ENCODE peak calls at places on chromosomes 7 and 10, in seven cellular contexts. S is fibroblast of lung, D is left ventricle myocardium inferior, A is SK-N-SH, V is lower lobe of right lung, M is cardiac fibroblast, Z is B cell. L is an unnamed sample.

GRCh38 chr10:727162-727790 is 37.8 kb upstream of the DIP2C start:
- DNase-seq in S (no peak), D (no peak), A (no peak), V (no peak), M (no peak), Z (no peak), L (no peak)

GRCh38 chr10:44668336-44668735 is 242.8 kb upstream of the TMEM72 start:
- DNase-seq in S (no peak), D (no peak), A (no peak), V (no peak), M (no peak), Z (no peak), L (no peak)

GRCh38 chr10:82213784-82214183 is 338.8 kb downstream of the NRG3 start:
- DNase-seq in S (no peak), D (no peak), A (no peak), V (no peak), M (peak), Z (no peak), L (no peak)

GRCh38 chr7:88184848-88185304 is 35.0 kb downstream of the SRI start:
- DNase-seq in S (peak), D (no peak), A (no peak), V (no peak), M (peak), Z (no peak), L (no peak)

GRCh38 chr7:79761876-79762429 is 308.5 kb upstream of the MAGI2 start:
- DNase-seq in S (no peak), D (no peak), A (no peak), V (no peak), M (peak), Z (no peak), L (no peak)

GRCh38 chr10:77160679-77161078 is 476.9 kb downstream of the KCNMA1 start:
- DNase-seq in S (peak), D (no peak), A (no peak), V (no peak), M (peak), Z (no peak), L (no peak)

GRCh38 chr10:44382981-44383748 is 1.7 kb downstream of the CXCL12 start:
- DNase-seq in S (no peak), D (no peak), A (no peak), V (no peak), M (no peak), Z (no peak), L (no peak)

GRCh38 chr7:136251826-136252225 is 274.7 kb upstream of the MTPN start:
- DNase-seq in S (peak), D (no peak), A (no peak), V (no peak), M (no peak), Z (no peak), L (no peak)

GRCh38 chr10:94936721-94937120 is 1.7 kb upstream of the CYP2C9 start:
- DNase-seq in S (no peak), D (no peak), A (no peak), V (no peak), M (no peak), Z (no peak), L (no peak)

GRCh38 chr7:112297681-112298080 is 91.2 kb downstream of the ZNF277 start:
- DNase-seq in S (no peak), D (no peak), A (no peak), V (no peak), M (no peak), Z (no peak), L (no peak)

GRCh38 chr7:149569025-149569725 is 71.6 kb upstream of the ZNF746 start:
- DNase-seq in S (peak), D (no peak), A (no peak), V (no peak), M (peak), Z (no peak), L (no peak)

GRCh38 chr10:6951771-6952170 is 371.7 kb upstream of the PRKCQ start:
- DNase-seq in S (no peak), D (no peak), A (no peak), V (no peak), M (no peak), Z (no peak), L (no peak)

GRCh38 chr7:14761506-14762296 is 140.8 kb downstream of the DGKB start:
- DNase-seq in S (peak), D (peak), A (no peak), V (no peak), M (peak), Z (no peak), L (no peak)

GRCh38 chr10:122468923-122469781 is 7.8 kb downstream of the HTRA1 start:
- DNase-seq in S (peak), D (no peak), A (no peak), V (no peak), M (peak), Z (no peak), L (no peak)

GRCh38 chr10:26697163-26697921 is at the start of gene PDSS1:
- DNase-seq in S (peak), D (peak), A (peak), V (peak), M (peak), Z (peak), L (peak)

GRCh38 chr7:594920-595620 is 75.4 kb upstream of the PDGFA start:
- DNase-seq in S (no peak), D (no peak), A (no peak), V (no peak), M (no peak), Z (no peak), L (no peak)

GRCh38 chr10:7157091-7157490 is 253.7 kb downstream of the SFMBT2 start:
- DNase-seq in S (no peak), D (no peak), A (no peak), V (no peak), M (no peak), Z (no peak), L (no peak)

GRCh38 chr7:35371221-35371620 is 117.3 kb upstream of the TBX20 start:
- DNase-seq in S (no peak), D (no peak), A (no peak), V (no peak), M (no peak), Z (no peak), L (no peak)

GRCh38 chr10:35611750-35612149 is 6.6 kb downstream of the GJD4 start:
- DNase-seq in S (no peak), D (no peak), A (no peak), V (no peak), M (no peak), Z (no peak), L (no peak)
- TF ChIP-seq CTCF in S (no peak), D (no peak), A (peak), V (no peak), M (no peak), Z (no peak), L (no peak)

DNA sequence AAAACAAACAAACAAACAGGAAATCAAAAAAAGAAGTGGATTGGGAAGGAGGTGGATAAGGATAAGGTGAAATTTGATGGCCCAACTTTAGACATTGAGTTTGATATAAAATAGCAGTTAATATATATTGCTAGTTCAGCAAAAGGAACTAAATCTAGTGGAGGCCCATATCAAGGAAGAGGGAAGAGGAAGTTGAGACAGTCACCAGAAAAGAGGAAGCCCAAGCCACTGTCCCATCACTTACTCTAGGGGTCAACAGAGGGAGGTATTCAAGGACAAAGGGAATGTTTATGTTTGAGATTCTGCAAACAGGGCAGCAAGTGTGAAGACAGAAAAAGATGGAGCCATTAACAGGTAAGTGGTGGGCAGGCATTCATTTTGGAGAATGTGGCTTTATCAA is 3.7 kb downstream of the LAMTOR4 start:
- DNase-seq in S (no peak), D (no peak), A (no peak), V (no peak), M (no peak), Z (no peak), L (peak)
- TF ChIP-seq CTCF in S (no peak), D (no peak), A (no peak), V (no peak), M (no peak), Z (no peak), L (no peak)

DNA sequence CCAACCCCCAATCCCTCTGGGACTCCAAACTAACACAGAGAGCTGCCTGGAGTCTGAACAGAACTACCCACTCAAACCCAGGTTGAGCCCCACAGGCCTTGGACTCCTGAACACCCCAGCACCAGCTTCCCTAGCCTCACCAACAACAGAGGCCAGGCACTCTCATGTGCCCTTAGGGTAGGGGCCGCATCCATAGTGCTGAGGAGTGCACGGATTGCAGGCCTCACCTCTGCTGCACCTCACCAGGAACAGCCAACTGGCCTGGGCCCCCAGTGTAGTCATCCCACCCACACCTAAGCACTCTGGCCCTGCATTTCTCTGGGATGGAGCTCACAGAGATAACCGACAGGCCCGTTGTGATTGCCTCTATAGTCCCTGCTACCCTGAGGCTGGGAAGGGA is 194.2 kb downstream of the HPSE2 start:
- DNase-seq in S (no peak), D (no peak), A (no peak), V (no peak), M (no peak), Z (no peak), L (no peak)
- TF ChIP-seq CTCF in S (no peak), D (no peak), A (no peak), V (no peak), M (no peak), Z (no peak), L (no peak)

GRCh38 chr7:105015631-105015965 is 1.6 kb downstream of the KMT2E start:
- DNase-seq in S (peak), D (no peak), A (peak), V (no peak), M (no peak), Z (no peak), L (no peak)

GRCh38 chr7:105013283-105013817 is 655 bp upstream of the KMT2E start:
- DNase-seq in S (peak), D (peak), A (peak), V (peak), M (peak), Z (peak), L (peak)

GRCh38 chr7:105012503-105013282 is 1.3 kb upstream of the KMT2E start:
- DNase-seq in S (peak), D (peak), A (peak), V (peak), M (peak), Z (peak), L (peak)

GRCh38 chr7:105014725-105015630 is 973 bp downstream of the KMT2E start:
- DNase-seq in S (peak), D (no peak), A (peak), V (no peak), M (peak), Z (peak), L (peak)

DNA sequence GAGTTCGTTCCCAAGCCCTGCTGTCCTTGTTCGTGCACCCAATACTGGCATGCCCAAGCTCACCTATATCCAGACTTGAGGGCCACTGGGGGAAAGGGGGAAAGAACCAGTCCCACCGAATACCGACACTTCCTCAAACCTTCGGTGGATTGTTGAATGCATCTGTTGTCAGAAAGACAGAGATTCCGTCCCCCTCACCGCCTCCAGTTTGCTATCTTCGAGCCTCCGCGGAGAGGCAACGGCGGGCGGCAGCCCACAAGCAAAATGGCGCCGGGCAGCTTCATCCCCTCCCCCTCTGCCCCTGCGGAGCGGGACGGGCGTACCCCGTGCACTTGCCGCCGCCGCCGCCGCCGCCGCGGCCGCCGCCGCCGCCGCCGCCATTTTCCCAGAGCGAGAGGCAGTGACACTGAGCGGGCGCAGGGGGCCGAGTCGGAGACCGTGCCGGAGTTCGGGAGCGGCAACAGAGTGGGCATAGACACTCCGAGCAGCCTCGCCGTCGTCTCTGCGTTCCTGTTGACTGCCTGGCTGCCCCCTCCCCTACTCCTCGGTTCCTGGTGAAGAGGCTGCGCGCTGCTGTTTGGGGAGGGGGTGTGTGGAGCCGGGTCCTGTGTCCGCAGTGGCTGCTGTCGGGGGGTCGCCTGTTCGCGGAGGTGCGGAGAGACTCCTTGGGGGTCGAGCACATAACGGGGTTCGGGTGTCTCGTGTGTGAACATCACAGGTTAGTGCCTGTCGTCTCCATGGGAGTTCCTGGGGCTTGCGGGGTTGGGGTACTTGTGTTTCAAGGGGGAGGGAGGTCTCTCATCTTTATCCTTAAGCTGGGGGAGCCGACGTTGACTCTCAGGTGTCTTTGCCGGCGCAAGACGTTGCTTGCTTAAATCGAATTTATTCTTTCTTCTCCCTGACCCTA is at the start of gene KMT2E:
- DNase-seq in S (peak), D (peak), A (peak), V (peak), M (peak), Z (peak), L (peak)
- TF ChIP-seq CTCF in S (no peak), D (no peak), A (peak), V (peak), M (peak), Z (peak), L (no peak)

GRCh38 chr7:33744293-33744692 is 161.0 kb upstream of the BMPER start:
- DNase-seq in S (no peak), D (no peak), A (no peak), V (no peak), M (peak), Z (no peak), L (peak)
- TF ChIP-seq CTCF in S (peak), D (peak), A (peak), V (no peak), M (peak), Z (no peak), L (peak)

DNA sequence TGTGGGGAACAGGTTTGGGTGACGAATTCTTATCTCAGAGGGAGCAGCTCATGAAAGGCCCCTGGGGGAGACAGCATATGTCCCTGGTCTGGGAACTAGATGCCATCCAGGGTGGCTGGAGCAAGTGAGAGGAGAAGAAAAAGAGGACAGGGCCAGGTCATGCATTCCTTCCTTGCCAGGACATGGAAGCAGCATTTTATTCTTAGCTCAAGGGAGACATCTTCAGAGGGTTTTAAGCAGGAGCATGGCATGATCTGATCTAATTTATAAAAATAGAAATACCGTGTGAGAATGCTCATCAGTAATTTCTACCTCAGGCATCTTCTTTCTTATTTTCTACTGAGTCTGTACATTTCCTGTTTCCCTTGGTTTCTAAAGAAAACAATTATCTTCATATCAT is 386.0 kb downstream of the GALNT17 start:
- DNase-seq in S (no peak), D (no peak), A (no peak), V (no peak), M (no peak), Z (no peak), L (no peak)
- TF ChIP-seq CTCF in S (no peak), D (peak), A (no peak), V (no peak), M (no peak), Z (no peak), L (no peak)

GRCh38 chr7:134686782-134687181 is 40.1 kb downstream of the BPGM start:
- DNase-seq in S (peak), D (no peak), A (peak), V (no peak), M (peak), Z (no peak), L (no peak)
- TF ChIP-seq CTCF in S (peak), D (peak), A (peak), V (peak), M (no peak), Z (no peak), L (no peak)